ENCODE peak calls at places on chromosomes 4 and X, in seven cellular contexts. A is K562, H is HCT116, J is SK-N-SH, G is HepG2, I is GM12878, C is H1. Z is an unnamed sample.

GRCh38 chrX:77447339-77448149 is at the start of gene FGF16:
- DNase-seq in A (no peak), H (no peak), J (peak), G (no peak), I (no peak), C (peak), Z (no peak)

GRCh38 chrX:111560801-111561200 is 49.4 kb downstream of the SERTM2 start:
- DNase-seq in A (no peak), H (no peak), J (no peak), G (no peak), I (no peak), C (no peak), Z (no peak)

GRCh38 chr4:137749466-137749865 is 217.2 kb upstream of the PCDH18 start:
- DNase-seq in A (no peak), H (no peak), J (no peak), G (no peak), I (no peak), C (no peak), Z (no peak)

GRCh38 chr4:150581206-150581605 is 745 bp upstream of the MAB21L2 start:
- DNase-seq in A (no peak), H (no peak), J (no peak), G (no peak), I (no peak), C (no peak), Z (no peak)

GRCh38 chrX:22430701-22431100 is 158.0 kb downstream of the CBLL2 start:
- DNase-seq in A (no peak), H (no peak), J (no peak), G (no peak), I (no peak), C (no peak), Z (no peak)

GRCh38 chr4:26964994-26965393 is 104.4 kb downstream of the STIM2 start:
- DNase-seq in A (no peak), H (no peak), J (no peak), G (no peak), I (no peak), C (no peak), Z (no peak)

GRCh38 chrX:11739796-11740195 is 18.2 kb upstream of the MSL3 start:
- DNase-seq in A (no peak), H (no peak), J (no peak), G (no peak), I (peak), C (no peak), Z (no peak)

GRCh38 chrX:103722505-103722904 is 11.8 kb downstream of the TMEM31 start:
- DNase-seq in A (no peak), H (no peak), J (no peak), G (no peak), I (no peak), C (no peak), Z (no peak)

GRCh38 chr4:164977243-164978164 is at the start of gene TRIM61:
- DNase-seq in A (peak), H (no peak), J (peak), G (no peak), I (peak), C (peak), Z (no peak)

GRCh38 chrX:117990438-117990837 is 126.2 kb downstream of the KLHL13 start:
- DNase-seq in A (no peak), H (no peak), J (no peak), G (no peak), I (no peak), C (no peak), Z (no peak)

GRCh38 chr4:47209833-47210232 is 178.5 kb downstream of the GABRB1 start:
- DNase-seq in A (no peak), H (no peak), J (no peak), G (no peak), I (no peak), C (no peak), Z (no peak)

GRCh38 chrX:19649227-19650009 is 134.1 kb upstream of the MAP3K15 start:
- DNase-seq in A (no peak), H (no peak), J (no peak), G (no peak), I (no peak), C (no peak), Z (no peak)

GRCh38 chrX:140712413-140713173 is 3.0 kb downstream of the LINC00632 start:
- DNase-seq in A (no peak), H (no peak), J (peak), G (no peak), I (no peak), C (peak), Z (no peak)

GRCh38 chr4:96809563-96809962 is 969.7 kb downstream of the PDHA2 start:
- DNase-seq in A (no peak), H (no peak), J (no peak), G (no peak), I (no peak), C (no peak), Z (no peak)

GRCh38 chr4:40333921-40334352 is 1.2 kb upstream of the CHRNA9 start:
- DNase-seq in A (peak), H (peak), J (peak), G (no peak), I (no peak), C (no peak), Z (no peak)

DNA sequence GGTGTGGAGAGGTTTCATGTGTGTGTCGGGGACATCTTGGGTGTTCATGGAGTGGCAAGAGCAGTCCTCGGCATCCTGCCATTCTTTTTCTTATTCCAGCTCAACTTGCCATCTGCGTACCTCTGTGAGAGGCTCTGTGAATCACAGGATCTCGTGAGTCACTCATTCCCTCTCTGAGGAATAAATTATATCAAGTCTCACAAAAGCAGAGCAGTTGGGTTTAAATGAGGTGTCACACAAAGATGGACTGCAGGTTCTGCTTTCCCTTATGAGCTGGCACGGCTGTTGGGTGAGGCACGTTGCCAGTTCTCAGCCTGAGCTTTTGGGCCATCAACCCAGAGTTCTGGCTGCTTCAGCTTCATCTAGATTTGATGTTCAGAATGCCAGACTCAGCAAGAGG is 6.8 kb upstream of the OCIAD2 start:
- DNase-seq in A (no peak), H (no peak), J (no peak), G (no peak), I (no peak), C (no peak), Z (no peak)
- TF ChIP-seq JUND in A (no peak), H (no peak), J (peak), G (no peak), I (no peak), C (no peak), Z (no peak)

GRCh38 chr4:83113429-83113786 is 1.1 kb downstream of the PLAC8 start:
- DNase-seq in A (no peak), H (no peak), J (no peak), G (no peak), I (no peak), C (no peak), Z (no peak)
- TF ChIP-seq JUND in A (no peak), H (no peak), J (no peak), G (no peak), I (no peak), C (no peak), Z (no peak)

DNA sequence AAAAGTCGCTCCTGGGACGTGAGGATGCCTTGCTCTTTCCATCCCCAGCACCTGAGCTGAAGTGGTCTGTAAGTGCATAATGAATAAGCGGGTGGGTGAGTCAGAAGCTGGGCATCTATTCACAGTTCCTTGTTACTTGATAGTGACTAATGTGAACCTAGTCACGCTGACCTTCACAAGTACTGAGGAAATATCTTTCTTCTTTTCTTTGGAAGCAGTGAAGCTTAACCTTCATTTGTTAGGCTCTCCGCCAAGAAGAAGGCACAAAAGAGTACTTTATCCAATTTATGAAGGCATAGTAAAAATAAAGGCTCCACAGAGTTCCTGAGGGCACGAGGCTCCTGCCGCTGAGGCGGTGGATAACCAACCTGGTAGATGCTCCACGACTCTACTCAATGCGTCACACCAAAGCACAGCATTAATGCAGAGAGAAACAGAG is 475.7 kb upstream of the SLIT2 start:
- DNase-seq in A (no peak), H (peak), J (no peak), G (no peak), I (no peak), C (no peak), Z (no peak)
- TF ChIP-seq JUND in A (no peak), H (peak), J (peak), G (no peak), I (no peak), C (no peak), Z (no peak)

GRCh38 chr4:118318931-118319330 is 33.9 kb downstream of the PRSS12 start:
- DNase-seq in A (no peak), H (no peak), J (no peak), G (no peak), I (no peak), C (no peak), Z (no peak)
- TF ChIP-seq JUND in A (no peak), H (no peak), J (no peak), G (no peak), I (no peak), C (no peak), Z (no peak)

DNA sequence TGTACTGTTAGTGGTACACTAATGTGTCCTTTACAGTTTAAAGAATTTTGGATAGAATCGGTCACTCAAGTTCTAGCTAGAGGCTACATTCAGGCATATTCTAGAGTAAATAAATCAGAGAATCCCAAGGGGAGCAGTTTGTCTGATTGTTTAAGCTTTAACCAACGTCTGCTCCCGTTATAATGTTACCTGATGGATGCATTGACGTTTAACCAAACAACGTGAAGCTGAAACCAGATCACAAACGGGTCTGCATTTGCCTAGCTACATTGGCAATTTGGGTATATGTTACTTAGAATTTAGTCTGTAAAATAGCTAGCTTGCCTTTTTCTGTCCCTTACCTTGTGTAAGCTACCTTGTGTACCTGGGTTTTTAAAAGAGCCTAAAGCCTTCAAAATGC is 1.6 kb downstream of the PI4K2B start:
- DNase-seq in A (no peak), H (no peak), J (no peak), G (no peak), I (no peak), C (no peak), Z (no peak)
- TF ChIP-seq JUND in A (no peak), H (no peak), J (no peak), G (no peak), I (no peak), C (no peak), Z (no peak)

GRCh38 chrX:76279007-76279406 is 106.1 kb downstream of the PBDC1 start:
- DNase-seq in A (peak), H (peak), J (peak), G (peak), I (peak), C (peak), Z (peak)
- TF ChIP-seq JUND in A (no peak), H (no peak), J (no peak), G (no peak), I (no peak), C (no peak), Z (no peak)

Z was measured in T47D.